ENCODE peak calls at places on chromosome 6, in seven cellular contexts. I, E, S, H, F, X and M are unnamed samples.

GRCh38 chr6:41200296-41200900 is 551 bp downstream of the TREML2 start:
- DNase-seq in F (peak; percentile 69), S (peak; percentile 46), I (no peak), E (peak; percentile 17), H (peak; percentile 44), X (no peak), M (no peak)

GRCh38 chr6:149440735-149441662 is 40.9 kb downstream of the SUMO4 start:
- DNase-seq in F (no peak), E (no peak), H (no peak), X (no peak), I (no peak), S (no peak), M (peak; percentile 36)

GRCh38 chr6:134902074-134902861 is 47.6 kb downstream of the ALDH8A1 start:
- DNase-seq in S (peak; percentile 84), F (no peak), H (no peak), E (no peak), I (no peak), X (no peak), M (no peak)

GRCh38 chr6:34992353-34992752 is 103.3 kb downstream of the ANKS1A start:
- DNase-seq in F (no peak), E (no peak), X (no peak), I (no peak), S (no peak), H (no peak), M (no peak)

GRCh38 chr6:11224252-11224965 is 8.1 kb downstream of the NEDD9 start:
- DNase-seq in S (no peak), E (no peak), I (no peak), F (no peak), H (no peak), X (no peak), M (peak; percentile 59)

GRCh38 chr6:107989166-107990094 is 31.4 kb upstream of the SEC63 start:
- DNase-seq in E (no peak), S (no peak), F (no peak), I (no peak), X (no peak), H (no peak), M (no peak)

GRCh38 chr6:28212510-28213212 is 12.4 kb upstream of the ZSCAN9 start:
- DNase-seq in S (peak; percentile 75), E (peak; percentile 92), H (peak; percentile 81), I (no peak), X (no peak), F (peak; percentile 86), M (peak; percentile 86)

GRCh38 chr6:112457891-112458290 is 110.8 kb downstream of the RFPL4B start:
- DNase-seq in F (peak; percentile 58), S (peak; percentile 6), E (no peak), X (no peak), H (no peak), I (no peak), M (no peak)

GRCh38 chr6:169725270-169726048 is 1.2 kb upstream of the PHF10 start:
- DNase-seq in S (peak; percentile 77), E (no peak), I (peak; percentile 84), H (no peak), F (peak; percentile 47), X (peak; percentile 84), M (peak; percentile 78)

GRCh38 chr6:69866351-69867074 is at the start of gene COL19A1:
- DNase-seq in I (no peak), S (peak; percentile 2), H (peak; percentile 79), E (peak; percentile 15), X (no peak), F (no peak), M (peak; percentile 14)

GRCh38 chr6:160226118-160226541 is 32.5 kb downstream of the SLC22A2 start:
- DNase-seq in I (no peak), E (no peak), S (peak; percentile 22), H (no peak), F (no peak), X (no peak), M (no peak)

GRCh38 chr6:92159046-92159445 is 1260.3 kb downstream of the EPHA7 start:
- DNase-seq in F (no peak), I (no peak), S (no peak), X (no peak), H (no peak), E (no peak), M (no peak)

GRCh38 chr6:18053555-18054445 is 66.4 kb upstream of the KIF13A start:
- DNase-seq in E (no peak), X (no peak), H (no peak), S (no peak), I (no peak), F (peak; percentile 8), M (no peak)

GRCh38 chr6:75424610-75425548 is 68.7 kb downstream of the FILIP1 start:
- DNase-seq in F (no peak), H (no peak), E (no peak), S (no peak), X (no peak), I (no peak), M (no peak)

GRCh38 chr6:41676406-41676805 is 38.1 kb downstream of the MDFI start:
- DNase-seq in F (no peak), E (no peak), H (no peak), X (no peak), S (no peak), I (no peak), M (no peak)

GRCh38 chr6:72246926-72247325 is 360.6 kb downstream of the RIMS1 start:
- DNase-seq in I (no peak), H (no peak), F (no peak), E (peak; percentile 29), S (no peak), X (no peak), M (no peak)

GRCh38 chr6:126625019-126625418 is 285.1 kb downstream of the CENPW start:
- DNase-seq in H (no peak), S (peak; percentile 42), F (peak; percentile 33), X (no peak), E (peak; percentile 45), I (no peak), M (peak; percentile 55)

GRCh38 chr6:2770171-2770570 is 5.0 kb downstream of the WRNIP1 start:
- DNase-seq in E (no peak), S (no peak), F (no peak), H (no peak), I (no peak), X (peak; percentile 85), M (no peak)

GRCh38 chr6:119541132-119541905 is 191.8 kb upstream of the MAN1A1 start:
- DNase-seq in I (no peak), X (no peak), H (no peak), F (peak; percentile 100), S (peak; percentile 97), E (peak; percentile 48), M (peak; percentile 99)

GRCh38 chr6:10404107-10404798 is 10.6 kb downstream of the TFAP2A start:
- DNase-seq in S (peak; percentile 97), F (peak; percentile 92), I (peak; percentile 94), H (peak; percentile 98), X (peak; percentile 93), E (peak; percentile 98), M (peak; percentile 94)

GRCh38 chr6:37242429-37243052 is 15.0 kb upstream of the TBC1D22B start:
- DNase-seq in H (no peak), E (peak; percentile 62), S (peak; percentile 98), X (no peak), I (no peak), F (peak; percentile 98), M (peak; percentile 99)
- H3K4me3 ChIP-seq in H (no peak overlapping the region), E (no peak overlapping the region), S (no peak overlapping the region), X (no peak overlapping the region), I (no peak overlapping the region), F (no peak overlapping the region), M (no peak overlapping the region)

GRCh38 chr6:63598001-63598250 is 25.6 kb downstream of the LOC128125822 start:
- DNase-seq in E (peak; percentile 10), X (no peak), F (no peak), I (no peak), S (no peak), H (no peak), M (peak; percentile 21)
- H3K4me3 ChIP-seq in E (peak overlapping the region; percentile 54), X (peak overlapping the region; percentile 75), F (peak overlapping the region; percentile 71), I (peak overlapping the region; percentile 57), S (peak overlapping the region; percentile 47), H (peak overlapping the region; percentile 53), M (peak overlapping the region; percentile 62)

GRCh38 chr6:321158-321438 is 28.8 kb downstream of the DUSP22 start:
- DNase-seq in H (no peak), F (no peak), I (no peak), E (no peak), X (no peak), S (no peak), M (no peak)
- H3K4me3 ChIP-seq in H (peak overlapping the region; percentile 54), F (no peak overlapping the region), I (no peak overlapping the region), E (no peak overlapping the region), X (no peak overlapping the region), S (no peak overlapping the region), M (no peak overlapping the region)

DNA sequence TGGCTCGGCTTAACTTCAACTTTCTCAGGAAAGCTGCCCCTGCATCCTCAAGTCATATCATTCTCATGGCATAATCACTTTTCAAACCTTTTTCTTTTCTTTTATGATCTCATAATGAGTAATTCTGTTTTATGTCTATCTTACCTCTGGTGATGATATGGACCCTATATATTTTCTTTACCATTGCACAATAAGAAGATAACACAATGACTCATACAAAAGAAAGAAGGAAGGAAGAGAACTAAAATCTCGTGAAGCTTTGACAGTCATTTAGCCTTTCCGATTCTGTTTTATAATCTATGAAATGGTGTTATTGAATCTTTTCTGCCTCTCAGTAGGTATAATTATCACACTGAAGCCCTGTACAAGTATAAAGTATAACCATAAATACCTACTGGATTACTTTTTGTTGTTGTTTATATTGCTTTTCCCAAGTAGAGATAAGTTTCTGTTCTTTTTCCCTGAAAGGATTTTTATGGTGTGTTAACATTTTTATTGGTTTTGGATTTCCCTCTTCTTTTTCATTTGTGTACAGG is 300.8 kb downstream of the LAMA2 start:
- DNase-seq in X (no peak), E (peak; percentile 50), F (no peak), H (no peak), I (no peak), S (peak; percentile 36), M (peak; percentile 52)
- H3K4me3 ChIP-seq in X (no peak overlapping the region), E (no peak overlapping the region), F (no peak overlapping the region), H (no peak overlapping the region), I (no peak overlapping the region), S (no peak overlapping the region), M (no peak overlapping the region)

GRCh38 chr6:143773503-143773902 is 69.6 kb upstream of the LTV1 start:
- DNase-seq in E (no peak), S (peak; percentile 27), X (no peak), H (no peak), I (no peak), F (no peak), M (no peak)
- H3K4me3 ChIP-seq in E (no peak overlapping the region), S (no peak overlapping the region), X (no peak overlapping the region), H (no peak overlapping the region), I (no peak overlapping the region), F (no peak overlapping the region), M (no peak overlapping the region)

DNA sequence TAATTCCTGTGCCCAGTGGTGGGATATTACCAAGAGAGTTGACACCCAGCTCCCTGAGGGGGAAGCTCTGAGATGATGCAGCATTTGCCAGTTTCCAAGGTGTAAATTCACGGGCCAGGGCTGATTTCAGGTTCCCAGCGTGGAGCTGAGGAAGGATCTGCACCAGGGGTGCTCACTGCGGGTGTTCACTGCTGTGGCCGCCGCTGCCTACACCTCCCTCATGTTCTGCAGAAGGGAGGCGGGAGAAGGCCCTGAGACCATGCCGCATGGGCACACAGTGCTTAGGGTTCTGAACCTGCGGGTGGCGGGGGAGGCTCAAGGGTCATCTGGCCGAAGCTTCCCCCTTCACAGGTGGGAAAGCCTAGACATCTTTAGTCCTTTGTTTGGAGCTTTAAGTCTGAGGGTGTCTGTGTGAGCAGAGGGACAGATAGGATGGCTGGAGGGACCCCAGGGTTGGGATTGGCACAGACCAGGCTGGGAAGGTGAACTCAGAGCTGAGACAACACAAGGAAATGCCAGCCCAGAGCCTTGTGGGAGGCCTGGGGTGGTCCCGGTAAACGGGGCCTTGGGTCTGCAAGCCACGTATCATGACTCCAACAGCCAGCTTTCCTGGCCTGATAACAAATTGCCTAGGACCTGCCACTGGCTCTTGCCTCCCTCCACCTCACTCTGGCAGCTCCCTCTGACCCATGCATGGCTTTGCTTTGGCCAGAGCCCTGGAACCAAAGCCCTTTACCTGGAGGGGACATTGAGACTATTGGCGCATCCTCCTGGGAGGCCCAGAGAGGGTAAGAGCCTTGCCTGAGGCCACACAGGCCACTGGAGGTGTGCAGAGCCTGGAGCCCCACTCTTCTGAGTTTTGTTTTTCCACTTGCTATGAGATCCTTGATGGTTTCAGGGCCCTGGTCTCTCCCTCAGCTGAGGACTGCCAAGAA is 40.4 kb downstream of the SYNJ2 start:
- DNase-seq in I (no peak), F (no peak), S (no peak), X (no peak), H (no peak), E (no peak), M (no peak)
- H3K4me3 ChIP-seq in I (no peak overlapping the region), F (no peak overlapping the region), S (no peak overlapping the region), X (no peak overlapping the region), H (no peak overlapping the region), E (no peak overlapping the region), M (no peak overlapping the region)